ENCODE peak calls at places on chromosome 3, in four cellular contexts. T is IMR-90, H is H1, Y is mesendoderm. Z is an unnamed sample.
A peak's percentile ranks its signal among the peaks of the same experiment; 100 is the strongest.

GRCh38 chr3:85172001-85172400 is 213.2 kb downstream of the CADM2 start:
- DNase-seq in T (no peak), H (no peak), Y (no peak), Z (no peak)

GRCh38 chr3:10242182-10243065 is 5.8 kb upstream of the TATDN2 start:
- DNase-seq in T (peak; percentile 54), H (no peak), Y (no peak), Z (no peak)

GRCh38 chr3:10815487-10815886 is 541 bp upstream of the SLC6A11 start:
- DNase-seq in T (no peak), H (no peak), Y (no peak), Z (no peak)

GRCh38 chr3:133448478-133449122 is 48.7 kb downstream of the BFSP2 start:
- DNase-seq in T (no peak), H (no peak), Y (no peak), Z (no peak)

GRCh38 chr3:164458986-164459385 is 619.3 kb downstream of the SI start:
- DNase-seq in T (no peak), H (no peak), Y (no peak), Z (no peak)

GRCh38 chr3:63051920-63052319 is 176.7 kb upstream of the CADPS start:
- DNase-seq in T (no peak), H (peak; percentile 3), Y (peak; percentile 50), Z (no peak)

GRCh38 chr3:121477589-121477988 is 68.2 kb downstream of the POLQ start:
- DNase-seq in T (peak; percentile 80), H (no peak), Y (peak; percentile 30), Z (no peak)

GRCh38 chr3:70608434-70608833 is 296.0 kb upstream of the MDFIC2 start:
- DNase-seq in T (no peak), H (no peak), Y (no peak), Z (no peak)

GRCh38 chr3:159964166-159964973 is 24.3 kb upstream of the IL12A start:
- DNase-seq in T (peak; percentile 94), H (no peak), Y (no peak), Z (no peak)

GRCh38 chr3:4897765-4898453 is 81.3 kb upstream of the BHLHE40 start:
- DNase-seq in T (peak; percentile 12), H (no peak), Y (peak; percentile 16), Z (no peak)

GRCh38 chr3:194401815-194402461 is 2.9 kb upstream of the GP5 start:
- DNase-seq in T (no peak), H (no peak), Y (no peak), Z (no peak)

GRCh38 chr3:54951405-54951804 is 23.5 kb upstream of the LRTM1 start:
- DNase-seq in T (peak; percentile 93), H (peak; percentile 49), Y (peak; percentile 80), Z (peak; percentile 68)
- H2BK5ac ChIP-seq in T (peak overlapping the region; percentile 74), H (no peak overlapping the region), Y (no peak overlapping the region), Z (no peak overlapping the region)

GRCh38 chr3:38133557-38134405 is 3.1 kb downstream of the ACAA1 start:
- DNase-seq in T (no peak), H (no peak), Y (peak; percentile 60), Z (no peak)

GRCh38 chr3:38130219-38130618 is 6.7 kb downstream of the ACAA1 start:
- DNase-seq in T (no peak), H (no peak), Y (no peak), Z (no peak)

GRCh38 chr3:38133209-38133556 is 3.7 kb downstream of the ACAA1 start:
- DNase-seq in T (no peak), H (no peak), Y (no peak), Z (no peak)

GRCh38 chr3:38130631-38131065 is 6.3 kb downstream of the ACAA1 start:
- DNase-seq in T (no peak), H (no peak), Y (no peak), Z (no peak)

GRCh38 chr3:38131621-38132369 is 5.1 kb downstream of the ACAA1 start:
- DNase-seq in T (peak; percentile 31), H (no peak), Y (peak; percentile 74), Z (peak; percentile 73)
- H4K5ac ChIP-seq in T (no peak overlapping the region), H (no peak overlapping the region), Y (no peak overlapping the region), Z (no peak overlapping the region)

GRCh38 chr3:129493206-129493605 is 35.2 kb upstream of the RHO start:
- DNase-seq in T (no peak), H (no peak), Y (no peak), Z (no peak)

GRCh38 chr3:129491794-129492193 is 36.6 kb upstream of the RHO start:
- DNase-seq in T (peak; percentile 85), H (no peak), Y (no peak), Z (no peak)

GRCh38 chr3:129492691-129493090 is 35.7 kb upstream of the RHO start:
- DNase-seq in T (no peak), H (no peak), Y (no peak), Z (no peak)

GRCh38 chr3:129487183-129487867 is 41.1 kb upstream of the RHO start:
- DNase-seq in T (no peak), H (no peak), Y (no peak), Z (no peak)

GRCh38 chr3:129490273-129490675 is 38.2 kb upstream of the RHO start:
- DNase-seq in T (peak; percentile 97), H (peak; percentile 50), Y (peak; percentile 92), Z (peak; percentile 90)
- H3K4ac ChIP-seq in T (peak overlapping the region; percentile 87), H (no peak overlapping the region), Y (no peak overlapping the region), Z (no peak overlapping the region)

GRCh38 chr3:128217702-128218475 is 64.6 kb downstream of the EEFSEC start:
- DNase-seq in T (peak; percentile 79), H (no peak), Y (no peak), Z (no peak)
- H2BK5ac ChIP-seq in T (no peak overlapping the region), H (no peak overlapping the region), Y (no peak overlapping the region), Z (no peak overlapping the region)

GRCh38 chr3:104132566-104132997 is 1234.1 kb upstream of the ALCAM start:
- DNase-seq in T (no peak), H (no peak), Y (no peak), Z (no peak)
- H4K5ac ChIP-seq in T (no peak overlapping the region), H (no peak overlapping the region), Y (no peak overlapping the region), Z (no peak overlapping the region)

GRCh38 chr3:47475570-47476329 is at the start of gene SCAP:
- DNase-seq in T (peak; percentile 64), H (peak; percentile 67), Y (peak; percentile 93), Z (peak; percentile 95)
- H3K4ac ChIP-seq in T (peak within 1 kb of the TSS; percentile 87), H (no peak within 1 kb of the TSS), Y (no peak within 1 kb of the TSS), Z (no peak within 1 kb of the TSS)

GRCh38 chr3:156030735-156031134 is 89.6 kb upstream of the KCNAB1 start:
- DNase-seq in T (no peak), H (no peak), Y (no peak), Z (no peak)

GRCh38 chr3:156029208-156029607 is 91.2 kb upstream of the KCNAB1 start:
- DNase-seq in T (no peak), H (no peak), Y (no peak), Z (no peak)

DNA sequence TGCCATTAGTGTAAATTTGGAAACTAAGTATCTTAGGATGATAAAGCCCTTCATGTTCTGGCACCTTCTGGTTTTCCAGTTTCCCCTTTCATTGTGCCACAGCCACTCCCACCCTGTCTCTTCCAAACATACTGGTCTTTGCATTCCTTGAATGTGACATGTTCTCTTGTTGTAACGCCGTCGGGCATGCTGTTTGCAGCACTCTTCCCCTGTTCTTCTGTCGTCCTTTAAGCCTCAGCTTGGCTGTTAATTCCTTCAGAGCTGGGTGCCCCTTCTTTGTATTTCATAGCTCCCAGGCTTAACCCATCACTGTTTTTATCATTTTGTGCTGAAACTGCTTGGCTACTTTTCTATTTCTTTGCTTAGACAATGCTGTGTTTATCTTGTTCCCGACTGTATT is 95.5 kb upstream of the KCNAB1 start:
- DNase-seq in T (peak; percentile 8), H (no peak), Y (peak; percentile 71), Z (no peak)
- H2BK5ac ChIP-seq in T (no peak overlapping the region), H (no peak overlapping the region), Y (no peak overlapping the region), Z (no peak overlapping the region)

DNA sequence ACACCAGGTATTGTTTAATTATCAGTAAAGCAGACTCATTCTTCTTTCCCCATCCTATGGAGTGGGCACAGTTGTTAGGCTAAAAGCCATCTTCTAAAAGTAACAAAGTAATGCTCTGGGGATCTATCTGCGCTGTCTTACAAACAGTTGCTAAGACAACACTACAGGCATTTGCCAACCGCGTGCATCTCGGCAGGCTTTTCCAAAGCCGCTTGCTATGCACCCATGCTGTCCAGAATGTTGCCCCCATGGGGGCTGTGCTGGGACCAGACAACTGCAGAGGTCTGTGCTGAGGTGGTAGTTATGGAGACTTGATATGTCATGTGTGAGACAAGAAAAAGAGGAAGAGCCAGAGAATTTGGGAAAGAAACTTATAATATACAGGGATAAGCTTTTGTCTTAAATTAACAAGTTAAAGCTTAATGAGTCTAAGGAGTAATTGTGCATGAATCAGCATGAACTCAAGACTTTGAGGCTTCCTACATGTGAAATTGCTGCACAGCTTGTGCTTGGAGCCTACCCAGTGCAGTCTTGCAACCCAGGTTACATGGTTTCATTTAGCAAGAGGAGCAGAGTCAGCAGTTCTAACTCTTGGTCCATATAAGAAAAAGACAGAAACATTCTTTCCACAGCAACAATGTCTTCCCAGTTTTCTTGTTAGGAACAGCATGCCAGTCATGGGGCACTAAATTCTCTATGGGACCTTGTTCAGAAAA is 38.9 kb upstream of the DCLK3 start:
- DNase-seq in T (no peak), H (no peak), Y (no peak), Z (no peak)
- H4K5ac ChIP-seq in T (no peak overlapping the region), H (no peak overlapping the region), Y (no peak overlapping the region), Z (no peak overlapping the region)

GRCh38 chr3:131432441-131432840 is 50.9 kb downstream of the NUDT16 start:
- DNase-seq in T (no peak), H (no peak), Y (no peak), Z (no peak)

GRCh38 chr3:131435000-131435399 is 53.4 kb downstream of the NUDT16 start:
- DNase-seq in T (no peak), H (no peak), Y (no peak), Z (no peak)

DNA sequence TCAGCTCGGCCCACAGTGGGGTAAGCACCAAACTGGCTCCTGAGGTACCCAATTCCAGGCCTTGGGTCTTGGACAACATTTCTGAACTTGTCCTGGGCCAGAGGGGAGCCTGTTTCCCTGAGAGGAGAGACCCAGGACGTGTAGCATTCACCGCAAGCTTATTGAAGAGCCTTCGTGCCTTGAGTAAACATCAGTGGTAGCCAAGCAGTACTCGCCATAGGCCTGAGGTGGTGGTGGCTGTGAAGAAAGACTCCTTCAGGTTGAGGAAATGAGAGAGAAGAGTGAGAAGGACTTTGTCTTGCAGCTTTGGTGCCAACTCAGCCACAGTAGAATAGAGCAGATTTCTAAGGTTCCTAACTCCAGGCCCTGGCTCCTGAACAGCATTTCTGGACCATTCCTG is 50.2 kb downstream of the NUDT16 start:
- DNase-seq in T (no peak), H (no peak), Y (no peak), Z (no peak)
- H3K4ac ChIP-seq in T (no peak overlapping the region), H (no peak overlapping the region), Y (no peak overlapping the region), Z (no peak overlapping the region)

Z was measured in H9.